ENCODE peak calls at places on chromosomes 4 and X, in six cellular contexts. G is upper lobe of left lung, B is fibroblast of lung, U is body of pancreas, F is gastrocnemius medialis, N is tibial artery. S is an unnamed sample. For H3K27me3, the result is how much of the 10 kb centered on the place peaks cover.

GRCh38 chrX:150635952-150636351 is 57.2 kb upstream of the MTMR1 start:
- DNase-seq in G (no peak), B (peak), U (no peak), F (no peak), N (no peak), S (peak)

GRCh38 chr4:101141230-101141629 is 206.1 kb downstream of the PPP3CA start:
- DNase-seq in G (no peak), B (no peak), U (no peak), F (no peak), N (no peak), S (no peak)

GRCh38 chr4:183182873-183183725 is 84.0 kb downstream of the WWC2 start:
- DNase-seq in G (peak), B (peak), U (no peak), F (peak), N (no peak), S (peak)

GRCh38 chr4:162909952-162910351 is 256.7 kb downstream of the NAF1 start:
- DNase-seq in G (no peak), B (no peak), U (no peak), F (no peak), N (no peak), S (no peak)

GRCh38 chr4:168572002-168572401 is 75.2 kb downstream of the PALLD start:
- DNase-seq in G (no peak), B (no peak), U (no peak), F (no peak), N (no peak), S (no peak)

GRCh38 chrX:110175146-110175545 is 142.7 kb downstream of the AMMECR1 start:
- DNase-seq in G (no peak), B (no peak), U (no peak), F (no peak), N (no peak), S (no peak)

GRCh38 chr4:3385719-3386440 is 55.9 kb upstream of the HGFAC start:
- DNase-seq in G (no peak), B (no peak), U (no peak), F (no peak), N (no peak), S (peak)

GRCh38 chrX:150084474-150085229 is 146.4 kb upstream of the EOLA2 start:
- DNase-seq in G (no peak), B (peak), U (no peak), F (no peak), N (no peak), S (peak)

GRCh38 chrX:41621236-41621651 is 67.5 kb upstream of the GPR34 start:
- DNase-seq in G (no peak), B (no peak), U (peak), F (no peak), N (no peak), S (peak)

GRCh38 chrX:91108761-91109160 is 325.9 kb upstream of the PABPC5 start:
- DNase-seq in G (no peak), B (no peak), U (no peak), F (no peak), N (no peak), S (no peak)

GRCh38 chr4:10454726-10455125 is 2.5 kb downstream of the ZNF518B start:
- DNase-seq in G (no peak), B (no peak), U (no peak), F (no peak), N (no peak), S (no peak)

GRCh38 chr4:173852775-173853174 is 322.7 kb upstream of the HAND2 start:
- DNase-seq in G (no peak), B (no peak), U (no peak), F (no peak), N (no peak), S (no peak)

GRCh38 chr4:13243152-13243551 is 241.0 kb downstream of the RAB28 start:
- DNase-seq in G (no peak), B (no peak), U (no peak), F (no peak), N (no peak), S (no peak)

GRCh38 chrX:101417981-101418841 is 10.2 kb downstream of the HNRNPH2 start:
- DNase-seq in G (peak), B (peak), U (peak), F (peak), N (peak), S (no peak)

GRCh38 chr4:107654694-107655093 is 65.3 kb downstream of the PAPSS1 start:
- DNase-seq in G (no peak), B (no peak), U (no peak), F (no peak), N (no peak), S (peak)

GRCh38 chrX:34893741-34894140 is 48.9 kb upstream of the FAM47B start:
- DNase-seq in G (no peak), B (no peak), U (no peak), F (no peak), N (no peak), S (no peak)
- TF ChIP-seq CTCF in G (no peak), B (peak), U (peak), F (no peak), N (peak), S (peak)

DNA sequence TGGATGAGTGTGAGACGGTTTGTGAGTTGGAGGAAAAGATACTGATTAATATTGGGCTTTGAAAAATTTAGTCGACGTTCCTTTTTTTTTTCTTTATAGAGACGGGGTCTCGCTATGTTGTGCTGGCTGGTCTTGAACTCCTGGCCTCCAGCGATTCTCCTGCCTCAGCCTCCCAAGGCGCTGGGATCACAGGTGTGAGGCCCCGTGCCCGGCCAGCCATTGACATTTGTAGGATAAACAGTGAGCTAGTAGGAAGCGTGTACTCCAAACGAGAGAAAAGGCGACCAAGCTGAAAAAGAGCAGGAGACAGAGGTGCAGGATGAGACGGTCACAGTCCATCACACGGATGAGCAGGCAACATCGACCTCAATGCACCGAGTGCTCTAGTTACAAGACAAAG is 19.4 kb downstream of the PPP2R3B start:
- DNase-seq in G (no peak), B (no peak), U (no peak), F (no peak), N (no peak), S (no peak)
- H3K4me3 ChIP-seq in G (no peak), B (no peak), U (no peak), F (no peak), N (no peak), S (no peak)

DNA sequence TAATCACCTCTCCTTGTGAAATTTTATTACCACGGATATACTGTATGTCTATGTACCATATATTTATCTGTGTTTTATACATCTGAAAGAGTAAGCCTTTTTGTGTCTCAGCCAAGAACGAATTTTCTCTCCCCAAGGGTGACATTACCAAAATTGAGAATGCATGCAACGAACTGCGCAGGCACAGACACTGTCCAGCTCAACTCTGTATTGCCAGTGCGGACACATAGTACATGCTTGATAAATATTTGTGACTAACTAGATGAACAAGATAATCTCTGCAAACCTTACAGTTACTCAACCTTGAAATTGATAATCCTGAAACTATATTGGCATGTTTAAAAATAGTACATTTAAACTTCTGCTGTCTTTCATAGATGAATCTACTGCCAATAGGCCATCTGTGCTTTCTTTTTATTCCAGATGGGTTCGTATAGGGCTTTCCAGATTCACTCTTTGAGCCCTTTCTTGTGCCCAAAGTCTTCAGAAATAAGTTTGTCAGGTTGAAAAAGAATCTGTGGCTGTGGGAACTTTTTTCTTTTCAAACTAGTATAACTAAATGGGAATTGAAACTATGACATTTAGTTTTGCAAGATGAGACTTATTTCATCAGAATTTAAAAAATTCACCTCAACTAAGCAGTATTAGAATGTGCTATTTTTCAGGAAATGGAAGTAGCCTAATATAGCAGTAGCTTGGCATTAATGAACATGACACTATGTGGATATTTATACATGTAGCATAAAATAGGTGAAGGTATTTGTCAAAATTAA is 38.9 kb downstream of the DTHD1 start:
- DNase-seq in G (no peak), B (no peak), U (no peak), F (no peak), N (no peak), S (no peak)
- H3K27me3 ChIP-seq in G (under half), B (under half), U (under half), F (under half), N (under half), S (under half)

DNA sequence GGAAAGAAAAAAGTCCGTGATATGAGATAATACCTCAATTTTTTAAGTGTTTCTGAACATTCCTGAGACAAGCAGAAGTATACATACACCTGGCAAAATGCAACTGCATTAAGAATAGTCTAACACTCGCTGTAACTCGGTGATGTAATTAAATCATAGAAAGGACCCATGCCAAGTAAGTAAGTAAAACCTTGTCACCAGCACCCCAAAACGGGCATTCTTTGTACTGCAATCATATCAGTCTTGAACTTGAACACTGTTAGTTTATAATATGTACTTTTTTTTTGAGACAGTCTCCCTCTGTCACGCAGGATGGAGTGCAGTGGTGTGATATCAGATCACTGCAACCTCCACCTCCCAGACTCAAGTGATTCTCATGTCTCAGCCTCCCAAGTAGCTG is 47.4 kb downstream of the SMIM14 start:
- DNase-seq in G (no peak), B (peak), U (peak), F (no peak), N (no peak), S (peak)
- TF ChIP-seq CTCF in G (no peak), B (no peak), U (peak), F (no peak), N (no peak), S (peak)

GRCh38 chr4:6470502-6471302 is 1.7 kb downstream of the PPP2R2C start:
- DNase-seq in G (no peak), B (peak), U (peak), F (no peak), N (peak), S (peak)
- H3K4me3 ChIP-seq in G (peak), B (peak), U (no peak), F (peak), N (peak), S (peak)

DNA sequence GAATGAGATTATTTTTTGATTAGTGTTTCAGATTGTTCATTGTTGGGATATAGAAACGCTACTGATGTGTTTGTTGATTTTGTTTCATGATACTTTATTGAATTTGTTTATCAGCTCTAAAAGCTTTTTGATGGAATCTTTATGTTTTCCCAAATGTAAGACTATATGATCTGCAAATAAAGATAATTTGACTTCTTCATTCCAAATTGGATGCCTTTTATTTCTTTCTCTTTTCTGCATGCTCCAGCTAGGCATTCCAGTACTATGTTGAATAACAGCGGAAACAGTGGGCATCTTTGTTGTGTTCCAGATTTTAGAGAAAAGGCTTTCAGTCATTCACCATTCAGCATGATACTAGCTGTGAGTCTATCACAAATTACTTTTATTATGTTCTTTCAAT is 21.8 kb downstream of the SPANXN4 start:
- DNase-seq in G (no peak), B (no peak), U (no peak), F (no peak), N (no peak), S (no peak)
- H3K27me3 ChIP-seq in G (under half), B (under half), U (under half), F (under half), N (under half), S (under half)

GRCh38 chrX:52217494-52218160 is 32.9 kb downstream of the MAGED4 start:
- DNase-seq in G (no peak), B (no peak), U (no peak), F (no peak), N (no peak), S (no peak)
- TF ChIP-seq CTCF in G (no peak), B (no peak), U (no peak), F (no peak), N (no peak), S (no peak)

DNA sequence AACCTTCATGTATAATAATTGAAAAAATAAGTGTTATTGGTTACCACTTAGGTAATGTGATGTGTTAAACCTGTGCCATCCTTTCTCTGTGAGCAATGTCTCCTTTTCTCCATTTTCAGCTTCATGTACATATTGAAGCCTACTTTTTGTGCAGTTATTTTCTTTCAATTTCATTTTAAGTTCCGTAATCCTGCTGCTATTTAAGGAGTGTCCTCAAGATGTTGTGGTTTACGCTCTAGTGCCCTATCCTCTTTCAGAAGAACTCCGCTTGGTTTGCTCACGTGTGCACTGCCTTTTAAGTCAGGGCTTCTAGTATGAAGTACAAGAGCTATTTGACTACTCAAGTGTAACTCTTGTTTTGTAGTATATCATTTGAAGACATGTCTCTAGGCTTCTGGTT is 2253.2 kb upstream of the TENM3 start:
- DNase-seq in G (no peak), B (no peak), U (no peak), F (no peak), N (no peak), S (no peak)
- H3K4me3 ChIP-seq in G (no peak), B (no peak), U (no peak), F (no peak), N (no peak), S (no peak)

DNA sequence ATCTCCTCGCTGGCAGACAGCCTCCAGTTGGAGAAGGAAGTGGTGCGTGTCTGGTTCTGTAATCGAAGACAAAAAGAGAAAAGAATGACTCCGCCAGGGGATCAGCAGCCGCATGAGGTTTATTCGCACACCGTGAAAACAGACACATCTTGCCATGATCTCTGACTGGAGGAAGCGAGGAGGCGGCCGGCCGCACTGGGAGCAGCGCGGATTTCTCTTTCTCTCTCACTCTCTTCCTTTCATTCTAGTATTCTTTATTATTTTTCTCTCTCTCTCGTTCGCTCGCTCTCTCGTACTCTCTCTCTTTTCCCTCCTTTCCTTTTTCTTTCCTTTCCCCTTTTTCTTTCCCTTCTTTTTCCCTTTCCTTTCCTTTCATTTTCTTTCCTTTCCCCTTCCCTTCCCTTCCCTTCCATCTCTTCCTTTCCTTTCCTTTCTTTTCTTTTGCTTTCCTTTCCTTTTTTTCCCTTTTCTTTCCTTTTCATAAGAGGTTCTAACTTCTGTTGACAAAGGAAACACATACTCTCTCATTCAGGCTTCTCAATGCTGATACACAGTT is 1.2 kb downstream of the POU3F4 start:
- DNase-seq in G (no peak), B (no peak), U (no peak), F (no peak), N (no peak), S (no peak)
- H3K27me3 ChIP-seq in G (under half), B (under half), U (under half), F (half or more), N (under half), S (under half)

S was measured in bronchial epithelial cell.